ENCODE peak calls at places on chromosomes 7 and 10, in seven cellular contexts. A is AG04449; N is adrenal gland; X is CD8-positive, alpha-beta T cell; T is Panc1; G is T follicular helper cell; K is heart right ventricle. E is an unnamed sample.

GRCh38 chr7:45573636-45574470 is at the start of gene ADCY1:
- DNase-seq in T (no peak), K (no peak), G (no peak), X (no peak), A (no peak), N (no peak), E (peak)

GRCh38 chr7:23277359-23277989 is 21.7 kb upstream of the MALSU1 start:
- DNase-seq in X (no peak), G (no peak), A (no peak), T (peak), N (no peak), K (peak), E (peak)

GRCh38 chr7:157310676-157311185 is 26.1 kb upstream of the DNAJB6 start:
- DNase-seq in K (no peak), N (no peak), T (no peak), A (no peak), G (no peak), X (no peak), E (no peak)

GRCh38 chr7:142188846-142189245 is 69.0 kb downstream of the PRSS58 start:
- DNase-seq in G (no peak), N (no peak), K (no peak), A (no peak), T (no peak), X (no peak), E (no peak)

GRCh38 chr10:102408728-102409603 is 9.6 kb downstream of the PSD start:
- DNase-seq in X (peak), G (peak), T (no peak), A (no peak), K (peak), N (no peak), E (no peak)

GRCh38 chr10:132387723-132388210 is 9.2 kb upstream of the PWWP2B start:
- DNase-seq in X (peak), G (peak), N (peak), K (peak), T (no peak), A (no peak), E (peak)

GRCh38 chr10:77637986-77638765 is 568 bp upstream of the KCNMA1 start:
- DNase-seq in X (no peak), G (no peak), T (no peak), K (no peak), N (no peak), A (no peak), E (no peak)

GRCh38 chr10:12041766-12042408 is 722 bp downstream of the UPF2 start:
- DNase-seq in X (peak), K (no peak), G (no peak), T (no peak), N (peak), A (no peak), E (no peak)

GRCh38 chr10:110355922-110356627 is 51.4 kb upstream of the SMNDC1 start:
- DNase-seq in A (no peak), X (no peak), K (no peak), G (peak), N (no peak), T (no peak), E (no peak)

GRCh38 chr10:125692932-125693847 is 10.2 kb upstream of the TEX36 start:
- DNase-seq in K (no peak), T (no peak), X (no peak), A (no peak), N (no peak), G (no peak), E (no peak)

GRCh38 chr7:137313196-137313595 is 30.3 kb downstream of the PTN start:
- DNase-seq in A (no peak), K (no peak), X (no peak), N (no peak), G (no peak), T (no peak), E (no peak)

GRCh38 chr7:127251048-127251451 is 1.7 kb downstream of the GRM8 start:
- DNase-seq in A (no peak), G (no peak), N (no peak), X (no peak), T (no peak), K (no peak), E (no peak)

GRCh38 chr10:6977641-6978627 is 397.9 kb upstream of the PRKCQ start:
- DNase-seq in A (no peak), T (no peak), N (no peak), X (no peak), G (no peak), K (no peak), E (no peak)

GRCh38 chr7:123657304-123657685 is 1.6 kb downstream of the LMOD2 start:
- DNase-seq in A (no peak), K (no peak), X (no peak), G (no peak), T (no peak), N (no peak), E (no peak)

GRCh38 chr7:100370303-100370702 is 3.0 kb upstream of the PILRA start:
- DNase-seq in A (no peak), G (no peak), T (no peak), X (no peak), N (no peak), K (no peak), E (no peak)

GRCh38 chr7:117092801-117093200 is 139.5 kb downstream of the ST7 start:
- DNase-seq in A (peak), N (no peak), K (no peak), G (no peak), X (no peak), T (no peak), E (no peak)

GRCh38 chr7:123366991-123367390 is 167.2 kb upstream of the SLC13A1 start:
- DNase-seq in T (no peak), X (no peak), A (no peak), G (no peak), K (no peak), N (no peak), E (no peak)